ENCODE peak calls at places on chromosomes 4 and X, in four cellular contexts. G is endothelial cell, I is adipocyte, R is HT1080. D is an unnamed sample.

GRCh38 chr4:55303818-55304217 is 42.2 kb upstream of the SRD5A3 start:
- DNase-seq in I (peak; percentile 35), G (no peak), R (no peak), D (peak; percentile 87)

GRCh38 chr4:37244583-37245390 is at the start of gene NWD2:
- DNase-seq in R (no peak), I (peak; percentile 1), G (peak; percentile 57), D (peak; percentile 16)

GRCh38 chr4:4507923-4508322 is 33.9 kb downstream of the STX18 start:
- DNase-seq in G (no peak), R (no peak), I (no peak), D (no peak)

GRCh38 chr4:147704846-147705245 is 20.9 kb upstream of the PRMT9 start:
- DNase-seq in G (no peak), I (no peak), R (no peak), D (no peak)

GRCh38 chrX:14529288-14529989 is at the start of gene GLRA2:
- DNase-seq in R (no peak), G (peak; percentile 41), I (peak; percentile 51), D (no peak)

GRCh38 chr4:19399001-19399400 is 852.7 kb upstream of the SLIT2 start:
- DNase-seq in I (peak; percentile 25), G (no peak), R (no peak), D (peak; percentile 38)

GRCh38 chr4:21744046-21744445 is 204.5 kb downstream of the KCNIP4 start:
- DNase-seq in I (no peak), R (peak; percentile 66), G (no peak), D (no peak)

GRCh38 chr4:89266128-89266527 is 41.5 kb downstream of the GPRIN3 start:
- DNase-seq in G (no peak), I (no peak), R (peak; percentile 53), D (no peak)

GRCh38 chrX:118988913-118989312 is 14.5 kb downstream of the LONRF3 start:
- DNase-seq in I (no peak), G (no peak), R (no peak), D (no peak)

GRCh38 chr4:85837334-85837733 is 362.4 kb downstream of the ARHGAP24 start:
- DNase-seq in I (peak; percentile 38), G (no peak), R (no peak), D (no peak)

GRCh38 chrX:107712231-107713204 is 63.1 kb downstream of the TSC22D3 start:
- DNase-seq in G (no peak), R (peak; percentile 1), I (peak; percentile 60), D (peak; percentile 47)

GRCh38 chr4:99400831-99401230 is 34.3 kb downstream of the ADH7 start:
- DNase-seq in G (no peak), I (no peak), R (no peak), D (no peak)

GRCh38 chr4:26342328-26343040 is 21.7 kb downstream of the RBPJ start:
- DNase-seq in R (peak; percentile 86), I (peak; percentile 71), G (no peak), D (peak; percentile 93)

GRCh38 chrX:21781525-21781924 is 23.6 kb upstream of the SMPX start:
- DNase-seq in I (no peak), G (no peak), R (peak; percentile 8), D (no peak)

GRCh38 chrX:24202465-24203031 is 53.0 kb downstream of the ZFX start:
- DNase-seq in G (no peak), R (no peak), I (no peak), D (no peak)